ENCODE peak calls at places on chromosomes 6 and 20, in seven cellular contexts. F is A549, C is SK-N-SH, Y is IMR-90, X is GM12878, W is K562, V is H1. J is an unnamed sample.

GRCh38 chr6:33672808-33673207 is 38.7 kb downstream of the UQCC2 start:
- DNase-seq in F (peak), C (peak), Y (peak), X (no peak), W (peak), V (no peak), J (peak)

GRCh38 chr20:651713-652610 is 1.0 kb downstream of the SRXN1 start:
- DNase-seq in F (peak), C (no peak), Y (no peak), X (no peak), W (peak), V (no peak), J (no peak)

GRCh38 chr20:43949741-43950618 is 35.3 kb downstream of the TOX2 start:
- DNase-seq in F (no peak), C (peak), Y (no peak), X (peak), W (peak), V (no peak), J (no peak)

GRCh38 chr20:21109144-21109543 is 3.0 kb upstream of the LINC00237 start:
- DNase-seq in F (no peak), C (no peak), Y (peak), X (no peak), W (no peak), V (no peak), J (peak)

GRCh38 chr20:9186396-9186795 is 117.5 kb downstream of the PLCB4 start:
- DNase-seq in F (no peak), C (no peak), Y (no peak), X (no peak), W (no peak), V (no peak), J (no peak)

GRCh38 chr6:103617642-103618041 is 1242.1 kb downstream of the HACE1 start:
- DNase-seq in F (no peak), C (no peak), Y (no peak), X (no peak), W (no peak), V (no peak), J (no peak)

GRCh38 chr6:26097268-26097875 is 10.1 kb downstream of the HFE start:
- DNase-seq in F (peak), C (peak), Y (peak), X (no peak), W (peak), V (no peak), J (peak)

GRCh38 chr6:101000334-101000733 is 119.2 kb upstream of the ASCC3 start:
- DNase-seq in F (no peak), C (no peak), Y (no peak), X (no peak), W (no peak), V (no peak), J (no peak)

GRCh38 chr6:154112181-154112809 is 73.3 kb downstream of the OPRM1 start:
- DNase-seq in F (no peak), C (no peak), Y (no peak), X (no peak), W (no peak), V (no peak), J (no peak)

GRCh38 chr20:25236450-25237304 is 11.2 kb upstream of the PYGB start:
- DNase-seq in F (no peak), C (no peak), Y (no peak), X (no peak), W (no peak), V (no peak), J (no peak)

GRCh38 chr6:80457044-80457933 is 350.8 kb downstream of the BCKDHB start:
- DNase-seq in F (peak), C (no peak), Y (peak), X (no peak), W (no peak), V (no peak), J (no peak)

GRCh38 chr20:49207071-49207470 is 12.1 kb upstream of the DDX27 start:
- DNase-seq in F (peak), C (no peak), Y (no peak), X (no peak), W (no peak), V (peak), J (peak)

GRCh38 chr6:32658268-32658897 is 8.1 kb downstream of the HLA-DQB1 start:
- DNase-seq in F (no peak), C (no peak), Y (no peak), X (no peak), W (no peak), V (no peak), J (no peak)

GRCh38 chr6:225121-225721 is 67.1 kb upstream of the DUSP22 start:
- DNase-seq in F (no peak), C (no peak), Y (no peak), X (peak), W (no peak), V (no peak), J (no peak)

GRCh38 chr20:22381812-22382416 is 202.5 kb downstream of the FOXA2 start:
- DNase-seq in F (no peak), C (no peak), Y (no peak), X (no peak), W (no peak), V (no peak), J (no peak)

GRCh38 chr6:155042983-155043382 is 47.9 kb downstream of the TIAM2 start:
- DNase-seq in F (no peak), C (no peak), Y (no peak), X (no peak), W (no peak), V (no peak), J (no peak)

GRCh38 chr6:66390393-66390792 is 683.4 kb upstream of the EYS start:
- DNase-seq in F (no peak), C (no peak), Y (no peak), X (no peak), W (no peak), V (no peak), J (no peak)

DNA sequence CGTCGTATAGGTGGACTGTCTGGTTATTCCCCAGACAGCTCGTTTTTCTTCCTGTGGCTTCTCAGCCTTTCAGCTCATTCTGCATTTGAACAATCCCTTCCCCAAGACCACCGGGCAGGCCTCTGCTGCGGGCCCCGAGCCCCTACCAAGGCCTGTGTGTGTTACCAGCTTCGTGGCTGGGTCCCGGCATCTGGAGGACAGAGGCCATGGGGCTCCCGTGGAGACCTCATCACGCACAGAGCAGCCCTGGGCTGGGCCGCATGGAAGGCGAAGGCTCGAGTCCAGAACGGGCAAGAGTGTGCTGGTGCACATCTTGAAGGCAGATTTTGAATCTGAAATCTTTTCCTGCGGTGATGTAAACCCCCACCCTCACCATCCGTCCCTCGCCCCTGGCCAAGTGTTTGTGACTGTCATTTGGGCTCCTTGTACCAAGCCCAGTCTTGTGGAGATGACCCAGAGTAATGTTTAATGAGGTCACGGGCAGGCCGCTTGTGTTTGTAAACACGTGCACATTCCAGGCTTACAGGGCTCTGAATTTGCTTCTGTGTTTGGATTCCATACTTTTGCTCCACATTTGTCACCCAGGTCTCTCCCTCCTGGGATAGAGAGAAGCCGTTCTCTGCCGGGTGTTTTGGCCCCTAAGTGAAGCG is 119.6 kb downstream of the CDH4 start:
- DNase-seq in F (no peak), C (no peak), Y (peak), X (no peak), W (no peak), V (no peak), J (no peak)
- TF ChIP-seq USF2 in F (no peak), C (no peak), Y (no peak), X (no peak), W (no peak), V (no peak), J (no peak)

DNA sequence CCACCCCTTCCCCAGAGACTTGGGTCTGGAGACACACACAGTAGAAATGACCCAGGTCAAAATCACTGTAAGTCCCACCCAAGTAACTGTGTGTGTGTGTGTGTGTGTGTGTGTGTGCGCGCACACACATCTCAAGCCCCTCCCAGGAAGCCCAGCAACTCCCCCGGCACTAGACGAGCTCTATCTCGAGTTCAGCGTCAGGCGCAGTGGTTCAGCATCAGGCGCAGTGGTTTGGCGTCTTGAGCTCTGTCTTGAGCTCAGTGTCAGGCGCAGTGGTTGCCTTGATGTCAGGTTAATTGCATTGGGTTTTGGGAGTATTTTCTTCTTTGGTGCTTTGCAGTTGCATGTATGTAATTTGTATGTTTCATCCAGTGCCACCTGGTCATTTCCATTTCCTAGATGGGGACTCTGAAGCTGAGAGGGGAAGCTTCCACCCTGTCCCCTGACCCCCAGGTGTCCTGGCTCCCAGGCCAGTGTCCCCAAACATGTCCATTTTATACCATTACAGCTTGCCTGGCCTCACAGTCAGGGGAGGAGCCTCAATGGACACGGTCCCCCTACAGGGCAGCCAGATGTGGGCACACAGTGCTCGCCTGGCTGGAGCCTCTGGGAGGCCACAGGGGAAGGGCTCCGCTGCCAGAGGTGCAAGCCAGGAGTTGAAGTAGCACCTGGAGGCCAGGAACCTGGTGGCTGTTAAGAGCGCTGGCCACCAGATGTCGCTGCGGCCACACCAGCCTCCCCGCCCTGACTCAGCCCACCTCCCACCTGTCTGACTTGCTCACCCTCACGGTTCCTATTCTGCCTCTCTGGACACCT is 107.8 kb downstream of the SULF2 start:
- DNase-seq in F (peak), C (peak), Y (peak), X (no peak), W (peak), V (peak), J (peak)
- H3K4me2 ChIP-seq in F (no peak), C (no peak), Y (no peak), X (no peak), W (no peak), V (no peak), J (no peak)

GRCh38 chr20:18016772-18017171 is 40.9 kb downstream of the OVOL2 start:
- DNase-seq in F (no peak), C (peak), Y (no peak), X (no peak), W (no peak), V (no peak), J (no peak)

GRCh38 chr20:18024606-18025127 is 33.0 kb downstream of the OVOL2 start:
- DNase-seq in F (no peak), C (no peak), Y (no peak), X (no peak), W (no peak), V (no peak), J (no peak)

GRCh38 chr20:18018100-18018499 is 39.6 kb downstream of the OVOL2 start:
- DNase-seq in F (no peak), C (no peak), Y (no peak), X (no peak), W (no peak), V (no peak), J (no peak)

GRCh38 chr20:18020931-18021330 is 36.8 kb downstream of the OVOL2 start:
- DNase-seq in F (no peak), C (no peak), Y (no peak), X (no peak), W (no peak), V (no peak), J (no peak)

DNA sequence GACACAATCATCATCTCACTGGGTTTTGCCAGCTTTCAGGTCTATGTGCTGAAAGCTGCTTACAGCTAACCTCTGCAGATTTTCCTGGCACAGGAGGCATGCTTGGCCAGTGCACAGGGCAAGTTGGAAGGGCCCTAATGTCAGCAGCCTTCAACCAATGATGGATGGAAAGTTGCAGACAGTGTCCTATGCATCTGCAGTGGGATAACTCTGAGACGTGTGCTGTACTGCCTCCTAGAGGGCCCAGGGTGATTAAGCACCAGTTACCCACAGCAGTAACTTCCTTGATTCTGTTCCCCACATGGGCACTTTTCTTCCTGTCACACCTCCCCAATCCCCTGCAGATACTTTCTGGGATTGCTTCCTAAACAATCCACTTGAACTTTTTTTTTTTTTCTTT is 38.6 kb downstream of the OVOL2 start:
- DNase-seq in F (peak), C (peak), Y (peak), X (no peak), W (peak), V (no peak), J (peak)
- TF ChIP-seq USF2 in F (no peak), C (no peak), Y (no peak), X (no peak), W (no peak), V (no peak), J (no peak)

DNA sequence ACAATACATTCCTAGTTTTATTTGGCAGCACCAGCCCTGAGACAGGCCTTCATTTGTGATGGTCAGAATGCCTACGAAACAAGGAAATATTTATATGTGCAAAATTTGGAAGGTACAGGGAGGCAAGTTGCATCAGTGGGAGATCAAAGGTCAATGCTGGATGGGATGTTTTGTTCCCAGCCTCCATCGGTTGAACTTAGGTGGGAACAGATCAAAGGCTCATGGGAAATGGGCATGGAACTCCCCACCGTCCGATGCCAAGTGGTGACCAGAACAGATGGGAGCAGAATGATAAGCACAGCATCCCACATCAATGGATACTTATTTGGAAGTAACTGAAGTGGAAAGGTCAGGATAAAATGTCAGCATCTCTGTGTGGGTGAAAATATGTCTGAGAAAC is 177.7 kb upstream of the TNFAIP3 start:
- DNase-seq in F (no peak), C (no peak), Y (no peak), X (no peak), W (no peak), V (no peak), J (peak)
- H3K4me2 ChIP-seq in F (no peak), C (no peak), Y (no peak), X (no peak), W (no peak), V (no peak), J (no peak)

GRCh38 chr20:50724112-50724724 is 7.2 kb upstream of the PARD6B start:
- DNase-seq in F (no peak), C (no peak), Y (no peak), X (no peak), W (no peak), V (no peak), J (no peak)
- TF ChIP-seq USF2 in F (no peak), C (no peak), Y (no peak), X (no peak), W (no peak), V (no peak), J (no peak)

GRCh38 chr6:158939255-158940170 is 60.5 kb downstream of the RSPH3 start:
- DNase-seq in F (no peak), C (no peak), Y (no peak), X (peak), W (no peak), V (no peak), J (no peak)

GRCh38 chr6:158934157-158934556 is 65.8 kb downstream of the RSPH3 start:
- DNase-seq in F (no peak), C (no peak), Y (no peak), X (no peak), W (no peak), V (no peak), J (no peak)

GRCh38 chr6:158938811-158939254 is 61.2 kb downstream of the RSPH3 start:
- DNase-seq in F (peak), C (no peak), Y (no peak), X (no peak), W (peak), V (no peak), J (no peak)

GRCh38 chr6:158941246-158941645 is 58.8 kb downstream of the RSPH3 start:
- DNase-seq in F (no peak), C (no peak), Y (no peak), X (no peak), W (no peak), V (no peak), J (no peak)

GRCh38 chr6:158938220-158938619 is 61.8 kb downstream of the RSPH3 start:
- DNase-seq in F (no peak), C (no peak), Y (no peak), X (no peak), W (no peak), V (no peak), J (no peak)
- H3K4me2 ChIP-seq in F (peak), C (no peak), Y (no peak), X (no peak), W (peak), V (no peak), J (no peak)

GRCh38 chr20:51513545-51513944 is 29.0 kb downstream of the NFATC2 start:
- DNase-seq in F (no peak), C (no peak), Y (no peak), X (no peak), W (peak), V (no peak), J (no peak)
- TF ChIP-seq USF2 in F (no peak), C (no peak), Y (no peak), X (no peak), W (no peak), V (no peak), J (no peak)

GRCh38 chr20:17941087-17941825 is 27.3 kb downstream of the SNX5 start:
- DNase-seq in F (no peak), C (no peak), Y (no peak), X (no peak), W (no peak), V (no peak), J (no peak)
- H3K4me2 ChIP-seq in F (no peak), C (no peak), Y (no peak), X (no peak), W (no peak), V (no peak), J (no peak)

J was measured in HepG2.